ENCODE peak calls at places on chromosomes 6 and 20, in nine cellular contexts. E is GM10248, Z is keratinocyte, W is BE2C, A is right atrium auricular region, V is WTC11, S is mucosa of descending colon, U is kidney, B is upper lobe of left lung. K is an unnamed sample.

GRCh38 chr6:163490826-163491577 is 76.5 kb downstream of the QKI start:
- DNase-seq in V (no peak), W (no peak), Z (no peak), B (no peak), E (no peak), U (peak; percentile 78), S (peak; percentile 87), A (peak; percentile 85), K (no peak)

GRCh38 chr20:1943267-1944002 is 48.2 kb downstream of the SIRPA start:
- DNase-seq in V (no peak), S (peak; percentile 41), E (no peak), B (no peak), Z (no peak), W (no peak), A (peak; percentile 96), U (no peak), K (no peak)

GRCh38 chr20:63494420-63495166 is 4.3 kb downstream of the EEF1A2 start:
- DNase-seq in U (peak; percentile 76), E (no peak), A (no peak), V (no peak), B (peak; percentile 80), Z (no peak), W (no peak), S (no peak), K (peak; percentile 69)

GRCh38 chr6:141957271-141957670 is 175.5 kb upstream of the GJE1 start:
- DNase-seq in B (no peak), U (no peak), A (no peak), W (no peak), E (no peak), V (no peak), Z (no peak), S (no peak), K (no peak)

GRCh38 chr20:58719971-58720371 is 27.4 kb downstream of the NPEPL1 start:
- DNase-seq in A (peak; percentile 50), U (no peak), S (no peak), Z (no peak), B (no peak), V (no peak), E (peak; percentile 11), W (no peak), K (peak; percentile 40)

GRCh38 chr20:20204326-20204725 is 152.0 kb downstream of the CFAP61 start:
- DNase-seq in B (no peak), A (no peak), Z (no peak), E (no peak), S (no peak), U (no peak), V (no peak), W (peak; percentile 43), K (no peak)

GRCh38 chr6:39816744-39817143 is 24.6 kb downstream of the DAAM2 start:
- DNase-seq in V (no peak), Z (no peak), W (no peak), B (no peak), S (no peak), U (no peak), E (no peak), A (no peak), K (no peak)

GRCh38 chr20:35773154-35773751 is 1.4 kb downstream of the PHF20 start:
- DNase-seq in A (peak; percentile 63), W (no peak), V (no peak), U (no peak), S (peak; percentile 43), E (peak; percentile 40), Z (no peak), B (no peak), K (no peak)

GRCh38 chr6:162849269-162849668 is 121.5 kb downstream of the PACRG start:
- DNase-seq in V (no peak), S (no peak), A (no peak), U (peak; percentile 24), Z (no peak), E (no peak), B (no peak), W (peak; percentile 90), K (no peak)

GRCh38 chr6:32854376-32855178 is 585 bp downstream of the PSMB9 start:
- DNase-seq in B (no peak), A (no peak), E (peak; percentile 64), U (peak; percentile 79), V (no peak), S (peak; percentile 76), Z (no peak), W (no peak), K (no peak)

GRCh38 chr20:59988141-59988540 is 29.9 kb downstream of the CDH26 start:
- DNase-seq in S (no peak), W (no peak), B (peak; percentile 2), V (no peak), U (peak; percentile 93), Z (no peak), E (no peak), A (no peak), K (no peak)

GRCh38 chr6:14665827-14666724 is 548.5 kb downstream of the CD83 start:
- DNase-seq in E (peak; percentile 30), W (no peak), B (no peak), Z (peak; percentile 87), S (no peak), A (peak; percentile 77), U (no peak), V (no peak), K (no peak)

GRCh38 chr6:39961178-39961577 is 26.9 kb upstream of the MOCS1 start:
- DNase-seq in E (no peak), A (no peak), W (no peak), U (no peak), Z (no peak), V (no peak), B (no peak), S (no peak), K (no peak)

GRCh38 chr6:17865243-17865642 is 122.2 kb downstream of the KIF13A start:
- DNase-seq in S (peak; percentile 43), A (no peak), Z (peak; percentile 97), E (no peak), U (no peak), W (no peak), V (no peak), B (no peak), K (no peak)

GRCh38 chr6:161152904-161153662 is 120.8 kb downstream of the AGPAT4 start:
- DNase-seq in U (no peak), A (no peak), W (no peak), E (peak; percentile 44), B (peak; percentile 72), S (peak; percentile 18), Z (no peak), V (no peak), K (no peak)

GRCh38 chr20:25867776-25868649 is 171.4 kb upstream of the ZNF337 start:
- DNase-seq in B (peak; percentile 94), A (peak; percentile 87), S (peak; percentile 78), W (peak; percentile 72), U (peak; percentile 93), V (peak; percentile 88), Z (no peak), E (peak; percentile 49), K (peak; percentile 76)

GRCh38 chr20:63696628-63697356 is at the start of gene TNFRSF6B:
- DNase-seq in S (no peak), A (no peak), B (peak; percentile 86), W (peak; percentile 55), Z (no peak), E (no peak), U (peak; percentile 86), V (no peak), K (no peak)

GRCh38 chr6:33699131-33699530 is 12.4 kb downstream of the UQCC2 start:
- DNase-seq in B (no peak), W (no peak), S (no peak), E (no peak), A (no peak), V (no peak), Z (no peak), U (peak; percentile 63), K (no peak)

GRCh38 chr6:154457881-154458284 is 52.6 kb downstream of the CNKSR3 start:
- DNase-seq in E (no peak), S (no peak), V (no peak), U (no peak), A (no peak), W (no peak), Z (no peak), B (no peak), K (no peak)
- TF ChIP-seq CTCF in E (no peak), S (no peak), V (no peak), U (peak; percentile 18), A (no peak), W (peak; percentile 19), Z (peak; percentile 52), B (no peak), K (no peak)

GRCh38 chr6:22145823-22146379 is 150.9 kb downstream of the PRL start:
- DNase-seq in Z (no peak), V (peak; percentile 24), S (peak; percentile 21), U (peak; percentile 65), A (no peak), W (peak; percentile 82), E (no peak), B (no peak), K (no peak)
- TF ChIP-seq CTCF in Z (no peak), V (no peak), S (no peak), U (no peak), A (no peak), W (peak; percentile 42), E (no peak), B (no peak), K (no peak)

GRCh38 chr6:136547871-136548270 is 2.4 kb downstream of the MAP7 start:
- DNase-seq in V (no peak), S (no peak), Z (no peak), W (no peak), E (no peak), A (no peak), B (no peak), U (no peak), K (no peak)

GRCh38 chr6:136546321-136546720 is 3.9 kb downstream of the MAP7 start:
- DNase-seq in A (no peak), V (no peak), U (no peak), E (no peak), W (no peak), B (no peak), Z (no peak), S (no peak), K (no peak)

GRCh38 chr6:136549359-136550044 is 720 bp downstream of the MAP7 start:
- DNase-seq in V (peak; percentile 39), Z (no peak), W (peak; percentile 22), E (no peak), U (peak; percentile 78), B (peak; percentile 87), S (peak; percentile 49), A (no peak), K (no peak)

GRCh38 chr6:136548582-136549330 is 1.5 kb downstream of the MAP7 start:
- DNase-seq in W (no peak), E (no peak), B (no peak), S (no peak), A (no peak), U (no peak), Z (no peak), V (no peak), K (no peak)

GRCh38 chr6:136547336-136547735 is 2.9 kb downstream of the MAP7 start:
- DNase-seq in S (no peak), A (no peak), W (no peak), B (no peak), Z (no peak), U (no peak), E (no peak), V (no peak), K (no peak)
- TF ChIP-seq CTCF in S (no peak), A (no peak), W (peak; percentile 89), B (peak; percentile 52), Z (no peak), U (peak; percentile 78), E (peak; percentile 38), V (no peak), K (peak; percentile 73)

DNA sequence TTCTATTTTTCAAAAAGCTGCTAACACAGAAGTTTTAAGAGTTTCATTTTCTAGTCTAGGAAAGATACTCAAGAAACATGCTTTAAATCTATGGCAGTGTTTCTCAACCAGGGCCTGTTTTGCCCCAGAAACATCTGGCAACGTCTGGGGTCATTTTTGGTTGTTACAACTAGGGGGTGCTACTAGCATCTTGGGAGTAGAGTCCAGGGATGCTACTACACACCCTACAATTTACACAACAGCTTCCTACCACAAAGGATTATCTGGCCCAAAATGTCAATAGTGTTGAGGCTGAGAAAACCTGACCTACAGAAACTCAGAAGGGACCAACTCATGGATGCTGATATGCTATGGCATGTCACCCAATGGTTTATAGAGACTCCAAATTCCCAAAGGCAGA is 24.4 kb downstream of the SERAC1 start:
- DNase-seq in V (peak; percentile 36), A (no peak), B (no peak), W (no peak), E (peak; percentile 32), S (no peak), U (no peak), Z (no peak), K (no peak)
- TF ChIP-seq CTCF in V (peak; percentile 27), A (no peak), B (no peak), W (peak; percentile 51), E (no peak), S (no peak), U (peak; percentile 22), Z (peak; percentile 55), K (peak; percentile 39)